ENCODE peak calls at places on chromosomes 6 and 20, in eight cellular contexts. J, G, B, N, W, U, P and X are unnamed samples.

GRCh38 chr6:155187994-155188706 is 75.7 kb upstream of the CLDN20 start:
- DNase-seq in J (no peak), G (no peak), B (no peak), N (no peak), W (no peak), U (no peak), P (no peak), X (no peak)

GRCh38 chr6:11575408-11576033 is 38.0 kb downstream of the TMEM170B start:
- DNase-seq in J (peak), G (peak), B (no peak), N (peak), W (peak), U (peak), P (peak), X (no peak)

GRCh38 chr20:63536997-63537524 is at the start of gene PTK6:
- DNase-seq in J (no peak), G (no peak), B (no peak), N (peak), W (no peak), U (no peak), P (no peak), X (peak)

GRCh38 chr6:125507987-125508655 is 206.4 kb upstream of the HDDC2 start:
- DNase-seq in J (no peak), G (peak), B (no peak), N (no peak), W (no peak), U (no peak), P (peak), X (peak)

GRCh38 chr6:23176883-23177282 is 607.5 kb downstream of the HDGFL1 start:
- DNase-seq in J (no peak), G (no peak), B (no peak), N (peak), W (no peak), U (no peak), P (peak), X (peak)

GRCh38 chr6:25027221-25027916 is 91.6 kb upstream of the RIPOR2 start:
- DNase-seq in J (peak), G (peak), B (no peak), N (peak), W (no peak), U (peak), P (no peak), X (no peak)

GRCh38 chr6:10424005-10424404 is 9.1 kb upstream of the TFAP2A start:
- DNase-seq in J (no peak), G (no peak), B (no peak), N (no peak), W (no peak), U (no peak), P (no peak), X (no peak)

GRCh38 chr20:42484335-42484734 is 705.4 kb downstream of the PTPRT start:
- DNase-seq in J (no peak), G (no peak), B (no peak), N (no peak), W (no peak), U (no peak), P (no peak), X (no peak)

GRCh38 chr20:50691585-50692552 is 527 bp upstream of the RIPOR3 start:
- DNase-seq in J (no peak), G (no peak), B (no peak), N (no peak), W (peak), U (no peak), P (no peak), X (peak)

GRCh38 chr6:169806718-169807117 is 55.3 kb downstream of the ERMARD start:
- DNase-seq in J (no peak), G (no peak), B (no peak), N (no peak), W (no peak), U (no peak), P (no peak), X (no peak)

GRCh38 chr20:32972181-32973076 is 31.8 kb downstream of the SUN5 start:
- DNase-seq in J (peak), G (peak), B (no peak), N (no peak), W (no peak), U (peak), P (no peak), X (no peak)

GRCh38 chr6:10801224-10801848 is 37.0 kb downstream of the MAK start:
- DNase-seq in J (peak), G (peak), B (peak), N (peak), W (peak), U (peak), P (peak), X (peak)

GRCh38 chr6:82841309-82841708 is 224.3 kb downstream of the UBE3D start:
- DNase-seq in J (no peak), G (no peak), B (no peak), N (no peak), W (no peak), U (no peak), P (no peak), X (no peak)

GRCh38 chr6:44670146-44670545 is 282.6 kb downstream of the CDC5L start:
- DNase-seq in J (no peak), G (no peak), B (no peak), N (no peak), W (no peak), U (no peak), P (no peak), X (no peak)

GRCh38 chr6:34852406-34853085 is 35.3 kb downstream of the TAF11 start:
- DNase-seq in J (no peak), G (no peak), B (no peak), N (no peak), W (no peak), U (no peak), P (no peak), X (no peak)

GRCh38 chr6:10837692-10837996 is 695 bp downstream of the MAK start:
- DNase-seq in J (no peak), G (no peak), B (no peak), N (no peak), W (peak), U (no peak), P (no peak), X (no peak)

GRCh38 chr6:105991561-105992314 is 94.4 kb upstream of the PRDM1 start:
- DNase-seq in J (no peak), G (peak), B (peak), N (no peak), W (peak), U (peak), P (no peak), X (peak)